ENCODE peak calls at places on chromosomes 5 and 9, in nine cellular contexts. C, V, R, X, F, Q, M, Z and H are unnamed samples.
A peak's percentile ranks its signal among the peaks of the same experiment; 100 is the strongest.

GRCh38 chr9:128215491-128216404 is 12.6 kb downstream of the DNM1 start:
- DNase-seq in C (no peak), V (no peak), R (no peak), X (peak; percentile 79), F (no peak), Q (peak; percentile 84), M (no peak), Z (no peak), H (peak; percentile 82)

GRCh38 chr9:131869312-131869711 is 129.4 kb upstream of the RAPGEF1 start:
- DNase-seq in C (no peak), V (no peak), R (no peak), X (no peak), F (no peak), Q (no peak), M (no peak), Z (peak; percentile 28), H (no peak)

GRCh38 chr9:15711531-15712295 is 158.9 kb downstream of the CCDC171 start:
- DNase-seq in C (no peak), V (no peak), R (no peak), X (peak; percentile 19), F (no peak), Q (peak; percentile 25), M (no peak), Z (no peak), H (no peak)

GRCh38 chr5:943201-943873 is 50.7 kb downstream of the TRIP13 start:
- DNase-seq in C (no peak), V (no peak), R (no peak), X (no peak), F (no peak), Q (no peak), M (no peak), Z (no peak), H (no peak)

GRCh38 chr9:88400021-88400420 is 11.8 kb downstream of the SPIN1 start:
- DNase-seq in C (peak; percentile 72), V (no peak), R (no peak), X (peak; percentile 86), F (no peak), Q (peak; percentile 92), M (no peak), Z (no peak), H (no peak)

GRCh38 chr5:14669975-14670374 is 5.5 kb downstream of the OTULIN start:
- DNase-seq in C (peak; percentile 49), V (no peak), R (no peak), X (peak; percentile 59), F (no peak), Q (peak; percentile 25), M (no peak), Z (no peak), H (no peak)

GRCh38 chr9:2729003-2729402 is 11.7 kb downstream of the KCNV2 start:
- DNase-seq in C (no peak), V (no peak), R (no peak), X (peak; percentile 69), F (no peak), Q (peak; percentile 72), M (no peak), Z (no peak), H (no peak)

GRCh38 chr5:12623408-12623807 is 719.2 kb upstream of the CTNND2 start:
- DNase-seq in C (no peak), V (no peak), R (no peak), X (no peak), F (no peak), Q (no peak), M (no peak), Z (no peak), H (no peak)

GRCh38 chr9:120845255-120845654 is 2.5 kb upstream of the PSMD5 start:
- DNase-seq in C (no peak), V (no peak), R (no peak), X (peak; percentile 20), F (no peak), Q (peak; percentile 52), M (no peak), Z (no peak), H (no peak)

GRCh38 chr9:21903380-21903965 is 90.7 kb downstream of the CDKN2A start:
- DNase-seq in C (no peak), V (no peak), R (no peak), X (no peak), F (no peak), Q (no peak), M (no peak), Z (no peak), H (no peak)

GRCh38 chr9:133973111-133973790 is 18.9 kb downstream of the VAV2 start:
- DNase-seq in C (no peak), V (no peak), R (no peak), X (no peak), F (no peak), Q (no peak), M (peak; percentile 60), Z (peak; percentile 73), H (no peak)

GRCh38 chr9:127568971-127569818 is 42.9 kb upstream of the STXBP1 start:
- DNase-seq in C (peak; percentile 97), V (peak; percentile 64), R (peak; percentile 84), X (peak; percentile 94), F (peak; percentile 79), Q (peak; percentile 72), M (peak; percentile 88), Z (peak; percentile 90), H (peak; percentile 92)

GRCh38 chr9:120574473-120574872 is 5.5 kb downstream of the CDK5RAP2 start:
- DNase-seq in C (no peak), V (no peak), R (no peak), X (no peak), F (no peak), Q (no peak), M (no peak), Z (no peak), H (no peak)

GRCh38 chr9:72533322-72533721 is 11.9 kb downstream of the TMC1 start:
- DNase-seq in C (no peak), V (no peak), R (no peak), X (no peak), F (no peak), Q (peak; percentile 49), M (no peak), Z (no peak), H (peak; percentile 72)

GRCh38 chr5:172492991-172493390 is 38.7 kb upstream of the SH3PXD2B start:
- DNase-seq in C (no peak), V (no peak), R (no peak), X (no peak), F (no peak), Q (no peak), M (peak; percentile 6), Z (no peak), H (peak; percentile 80)

GRCh38 chr5:80195837-80196400 is 59.9 kb downstream of the SERINC5 start:
- DNase-seq in C (no peak), V (no peak), R (no peak), X (no peak), F (no peak), Q (no peak), M (no peak), Z (no peak), H (no peak)

GRCh38 chr9:116020801-116021200 is 132.8 kb upstream of the PAPPA start:
- DNase-seq in C (no peak), V (no peak), R (no peak), X (no peak), F (no peak), Q (peak; percentile 19), M (no peak), Z (no peak), H (no peak)
- H3K27ac ChIP-seq in C (no peak overlapping the region), V (no peak overlapping the region), R (no peak overlapping the region), X (no peak overlapping the region), F (no peak overlapping the region), Q (no peak overlapping the region), M (no peak overlapping the region), Z (no peak overlapping the region), H (no peak overlapping the region)

DNA sequence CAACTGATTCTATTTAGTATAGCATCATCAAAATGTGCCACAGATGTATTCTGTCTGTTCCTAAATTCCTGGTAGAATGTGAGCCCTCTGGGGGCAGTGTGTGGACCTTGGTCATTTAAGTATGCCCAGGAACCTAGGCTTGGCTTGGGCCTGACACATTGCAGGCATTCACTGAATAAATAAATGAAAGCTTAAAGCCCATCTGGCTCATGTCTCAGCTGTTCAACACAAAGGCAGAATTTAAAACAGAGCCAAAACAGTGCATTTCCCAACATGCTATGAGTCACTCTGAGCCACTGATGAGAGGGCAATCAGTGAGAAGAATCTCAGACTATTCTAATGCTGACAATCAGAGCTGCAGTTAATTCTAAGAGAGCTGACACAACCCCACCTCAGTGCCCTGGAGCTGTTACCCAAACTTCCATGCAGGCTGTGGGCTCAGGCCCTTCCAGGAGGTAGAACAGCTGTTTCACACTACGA is 8.1 kb downstream of the FAM193B start:
- DNase-seq in C (peak; percentile 99), V (no peak), R (no peak), X (peak; percentile 97), F (no peak), Q (peak; percentile 99), M (no peak), Z (no peak), H (peak; percentile 86)
- H3K27ac ChIP-seq in C (peak overlapping the region; percentile 93), V (no peak overlapping the region), R (no peak overlapping the region), X (peak overlapping the region; percentile 94), F (peak overlapping the region; percentile 80), Q (peak overlapping the region; percentile 97), M (peak overlapping the region; percentile 90), Z (peak overlapping the region; percentile 57), H (peak overlapping the region; percentile 84)

DNA sequence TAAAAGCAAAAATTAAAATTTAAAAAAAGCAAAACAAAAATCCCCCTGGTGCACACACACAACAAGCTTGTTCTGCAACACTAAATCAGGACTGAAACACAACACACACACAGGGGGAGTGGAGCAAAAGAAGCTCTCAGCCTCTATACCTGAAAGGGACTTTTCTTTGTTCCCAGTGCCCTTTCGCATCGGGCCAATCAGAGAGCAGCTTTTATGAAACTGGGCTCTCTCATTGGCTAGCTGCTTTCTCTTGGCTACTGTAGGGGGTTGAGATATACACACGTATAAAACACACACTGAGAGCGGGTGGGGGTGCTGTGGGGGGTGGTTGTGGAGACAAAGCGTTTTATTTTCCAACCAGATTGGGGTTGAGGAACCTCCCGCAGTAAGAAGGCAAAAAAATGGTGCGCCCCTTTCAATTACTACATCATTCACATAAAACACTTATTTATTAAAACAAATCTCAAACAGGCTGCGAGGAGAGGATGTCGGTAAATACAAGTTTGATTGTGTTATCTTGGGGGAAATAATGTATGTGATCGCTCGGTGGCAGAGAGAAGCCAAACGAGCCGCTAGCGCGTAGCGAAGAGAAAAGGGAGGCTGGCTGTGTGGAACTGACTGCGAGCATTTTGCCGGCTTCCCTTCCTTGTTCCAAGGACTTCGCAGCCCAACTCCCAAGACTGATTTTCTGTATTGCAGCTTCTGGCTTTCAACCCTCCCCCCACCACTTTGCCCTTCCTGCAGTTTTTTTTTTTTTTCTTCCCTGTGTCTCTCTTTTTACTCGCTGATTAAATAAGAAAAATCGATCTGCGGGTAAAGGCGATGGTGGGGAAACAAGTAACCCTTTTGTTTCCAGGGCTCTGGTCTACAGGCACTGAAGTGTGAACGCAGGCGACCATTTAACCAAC is 2.5 kb upstream of the ZNF608 start:
- DNase-seq in C (peak; percentile 97), V (no peak), R (peak; percentile 96), X (peak; percentile 80), F (peak; percentile 92), Q (peak; percentile 91), M (peak; percentile 87), Z (peak; percentile 80), H (peak; percentile 88)
- H3K27ac ChIP-seq in C (peak overlapping the region; percentile 83), V (no peak overlapping the region), R (peak overlapping the region; percentile 97), X (peak overlapping the region; percentile 55), F (peak overlapping the region; percentile 97), Q (peak overlapping the region; percentile 86), M (peak overlapping the region; percentile 96), Z (peak overlapping the region; percentile 91), H (peak overlapping the region; percentile 93)

DNA sequence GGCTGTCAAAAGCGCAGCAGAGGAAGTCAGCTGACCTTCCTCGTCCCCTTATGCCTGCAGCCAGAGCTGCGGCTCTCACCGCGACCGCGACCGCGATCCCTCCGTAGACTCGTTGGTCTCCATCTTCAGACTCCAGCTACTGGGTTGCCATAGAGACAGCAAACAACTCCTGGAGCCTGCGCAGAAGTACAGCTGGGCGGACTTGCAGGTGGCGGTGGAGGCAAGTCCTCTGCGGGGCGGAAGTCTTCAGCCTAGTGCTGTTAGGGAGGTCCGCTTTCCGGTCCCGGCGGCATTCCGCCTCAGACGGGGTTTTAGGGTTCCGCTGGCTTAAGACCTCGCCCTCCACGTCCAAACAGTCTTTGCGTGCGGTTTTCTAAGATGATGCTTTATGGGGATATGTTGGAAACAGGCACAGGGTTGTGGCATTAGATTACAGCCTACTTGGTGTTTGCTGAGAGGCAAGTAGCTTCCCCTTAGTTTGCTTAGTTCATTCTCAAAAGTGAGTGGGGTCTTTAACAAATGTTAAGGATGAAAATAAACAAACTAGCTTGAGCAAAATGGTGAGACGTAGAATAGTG is at the start of gene SPAG8:
- DNase-seq in C (peak; percentile 93), V (peak; percentile 89), R (peak; percentile 98), X (peak; percentile 98), F (peak; percentile 96), Q (peak; percentile 96), M (peak; percentile 95), Z (peak; percentile 98), H (peak; percentile 98)
- H3K27ac ChIP-seq in C (peak within 1 kb of the TSS; percentile 63), V (peak within 1 kb of the TSS; percentile 72), R (peak within 1 kb of the TSS; percentile 60), X (peak within 1 kb of the TSS; percentile 57), F (peak within 1 kb of the TSS; percentile 96), Q (peak within 1 kb of the TSS; percentile 24), M (peak within 1 kb of the TSS; percentile 100), Z (peak within 1 kb of the TSS; percentile 99), H (peak within 1 kb of the TSS; percentile 98)